ENCODE peak calls at places on chromosomes 13 and 19, in six cellular contexts. One of them, this sample, is unnamed.
A peak's percentile ranks its signal among the peaks of the same experiment; 100 is the strongest.

GRCh38 chr19:49196527-49197240 is 39.1 kb downstream of the TRPM4 start:
- DNase-seq in GM12878: no peak
- DNase-seq in K562: peak; percentile 2
- DNase-seq in HepG2: no peak
- DNase-seq in GM12891: no peak
- DNase-seq in H1: no peak
- DNase-seq in this sample: no peak

GRCh38 chr19:41705393-41706174 is 2.8 kb upstream of the CEACAM5 start:
- DNase-seq in GM12878: no peak
- DNase-seq in K562: peak; percentile 49
- DNase-seq in HepG2: no peak
- DNase-seq in GM12891: no peak
- DNase-seq in H1: no peak
- DNase-seq in this sample: no peak

GRCh38 chr19:47436712-47437401 is 17.5 kb upstream of the MEIS3 start:
- DNase-seq in GM12878: no peak
- DNase-seq in K562: peak; percentile 81
- DNase-seq in HepG2: peak; percentile 50
- DNase-seq in GM12891: peak; percentile 78
- DNase-seq in H1: no peak
- DNase-seq in this sample: peak; percentile 72

GRCh38 chr19:6720369-6721112 is at the start of gene C3:
- DNase-seq in GM12878: no peak
- DNase-seq in K562: no peak
- DNase-seq in HepG2: peak; percentile 96
- DNase-seq in GM12891: no peak
- DNase-seq in H1: no peak
- DNase-seq in this sample: no peak

GRCh38 chr13:64697226-64697625 is 2532.9 kb downstream of the PCDH9 start:
- DNase-seq in GM12878: no peak
- DNase-seq in K562: no peak
- DNase-seq in HepG2: no peak
- DNase-seq in GM12891: no peak
- DNase-seq in H1: no peak
- DNase-seq in this sample: no peak

GRCh38 chr13:113743366-113744195 is 15.4 kb upstream of the TMEM255B start:
- DNase-seq in GM12878: no peak
- DNase-seq in K562: no peak
- DNase-seq in HepG2: no peak
- DNase-seq in GM12891: no peak
- DNase-seq in H1: no peak
- DNase-seq in this sample: no peak

GRCh38 chr19:54339646-54340358 is 840 bp upstream of the LILRA4 start:
- DNase-seq in GM12878: no peak
- DNase-seq in K562: no peak
- DNase-seq in HepG2: no peak
- DNase-seq in GM12891: no peak
- DNase-seq in H1: no peak
- DNase-seq in this sample: no peak

GRCh38 chr19:11987405-11988231 is 22.8 kb downstream of the ZNF763 start:
- DNase-seq in GM12878: peak; percentile 68
- DNase-seq in K562: peak; percentile 79
- DNase-seq in HepG2: peak; percentile 55
- DNase-seq in GM12891: peak; percentile 84
- DNase-seq in H1: peak; percentile 90
- DNase-seq in this sample: peak; percentile 89

GRCh38 chr19:18446811-18447359 is 9.0 kb upstream of the ISYNA1 start:
- DNase-seq in GM12878: no peak
- DNase-seq in K562: no peak
- DNase-seq in HepG2: no peak
- DNase-seq in GM12891: no peak
- DNase-seq in H1: no peak
- DNase-seq in this sample: no peak

GRCh38 chr19:49590971-49591730 is at the start of gene PRR12:
- DNase-seq in GM12878: no peak
- DNase-seq in K562: peak; percentile 87
- DNase-seq in HepG2: peak; percentile 61
- DNase-seq in GM12891: peak; percentile 72
- DNase-seq in H1: no peak
- DNase-seq in this sample: peak; percentile 80

GRCh38 chr13:92716749-92717148 is 509.9 kb upstream of the GPC6 start:
- DNase-seq in GM12878: no peak
- DNase-seq in K562: no peak
- DNase-seq in HepG2: peak; percentile 5
- DNase-seq in GM12891: no peak
- DNase-seq in H1: no peak
- DNase-seq in this sample: no peak

GRCh38 chr19:23273022-23273593 is 22.9 kb upstream of the ZNF724 start:
- DNase-seq in GM12878: no peak
- DNase-seq in K562: no peak
- DNase-seq in HepG2: no peak
- DNase-seq in GM12891: no peak
- DNase-seq in H1: no peak
- DNase-seq in this sample: no peak

GRCh38 chr19:19321143-19321577 is 531 bp downstream of the MAU2 start:
- DNase-seq in GM12878: no peak
- DNase-seq in K562: peak; percentile 65
- DNase-seq in HepG2: peak; percentile 55
- DNase-seq in GM12891: no peak
- DNase-seq in H1: no peak
- DNase-seq in this sample: no peak

GRCh38 chr13:40798380-40798779 is 9.0 kb downstream of the SLC25A15 start:
- DNase-seq in GM12878: no peak
- DNase-seq in K562: no peak
- DNase-seq in HepG2: no peak
- DNase-seq in GM12891: no peak
- DNase-seq in H1: no peak
- DNase-seq in this sample: no peak

GRCh38 chr19:48967346-48968178 is 2.5 kb downstream of the FTL start:
- DNase-seq in GM12878: no peak
- DNase-seq in K562: no peak
- DNase-seq in HepG2: peak; percentile 74
- DNase-seq in GM12891: no peak
- DNase-seq in H1: no peak
- DNase-seq in this sample: no peak

GRCh38 chr13:109794095-109794494 is 7.7 kb upstream of the IRS2 start:
- DNase-seq in GM12878: no peak
- DNase-seq in K562: no peak
- DNase-seq in HepG2: no peak
- DNase-seq in GM12891: no peak
- DNase-seq in H1: no peak
- DNase-seq in this sample: no peak

GRCh38 chr19:54207908-54208783 is 7.5 kb downstream of the RPS9 start:
- DNase-seq in GM12878: peak; percentile 84
- DNase-seq in K562: peak; percentile 50
- DNase-seq in HepG2: peak; percentile 59
- DNase-seq in GM12891: no peak
- DNase-seq in H1: no peak
- DNase-seq in this sample: no peak

GRCh38 chr19:49676690-49677231 is 310 bp upstream of the PRMT1 start:
- DNase-seq in GM12878: peak; percentile 99
- DNase-seq in K562: peak; percentile 91
- DNase-seq in HepG2: peak; percentile 99
- DNase-seq in GM12891: peak; percentile 89
- DNase-seq in H1: peak; percentile 100
- DNase-seq in this sample: peak; percentile 92

GRCh38 chr19:14035706-14036105 is 4.1 kb downstream of the IL27RA start:
- DNase-seq in GM12878: no peak
- DNase-seq in K562: no peak
- DNase-seq in HepG2: no peak
- DNase-seq in GM12891: no peak
- DNase-seq in H1: no peak
- DNase-seq in this sample: no peak

GRCh38 chr13:46795321-46795720 is 1.6 kb downstream of the ESD start:
- DNase-seq in GM12878: no peak
- DNase-seq in K562: peak; percentile 8
- DNase-seq in HepG2: no peak
- DNase-seq in GM12891: no peak
- DNase-seq in H1: no peak
- DNase-seq in this sample: no peak

GRCh38 chr19:10290439-10290875 is 705 bp downstream of the ICAM5 start:
- DNase-seq in GM12878: no peak
- DNase-seq in K562: no peak
- DNase-seq in HepG2: no peak
- DNase-seq in GM12891: no peak
- DNase-seq in H1: no peak
- DNase-seq in this sample: no peak

GRCh38 chr13:50030315-50030714 is 15.1 kb downstream of the KCNRG start:
- DNase-seq in GM12878: no peak
- DNase-seq in K562: no peak
- DNase-seq in HepG2: peak; percentile 56
- DNase-seq in GM12891: no peak
- DNase-seq in H1: no peak
- DNase-seq in this sample: no peak

GRCh38 chr13:89969996-89970709 is 1377.3 kb upstream of the MIR17HG start:
- DNase-seq in GM12878: no peak
- DNase-seq in K562: no peak
- DNase-seq in HepG2: no peak
- DNase-seq in GM12891: no peak
- DNase-seq in H1: no peak
- DNase-seq in this sample: no peak

GRCh38 chr19:54390942-54391577 is 24.2 kb upstream of the TTYH1 start:
- DNase-seq in GM12878: no peak
- DNase-seq in K562: peak; percentile 49
- DNase-seq in HepG2: peak; percentile 70
- DNase-seq in GM12891: no peak
- DNase-seq in H1: no peak
- DNase-seq in this sample: no peak

GRCh38 chr13:51269039-51269438 is 46.8 kb downstream of the FAM124A start:
- DNase-seq in GM12878: no peak
- DNase-seq in K562: no peak
- DNase-seq in HepG2: no peak
- DNase-seq in GM12891: no peak
- DNase-seq in H1: no peak
- DNase-seq in this sample: no peak

GRCh38 chr19:39497850-39498261 is 891 bp upstream of the DLL3 start:
- DNase-seq in GM12878: no peak
- DNase-seq in K562: peak; percentile 73
- DNase-seq in HepG2: peak; percentile 36
- DNase-seq in GM12891: no peak
- DNase-seq in H1: no peak
- DNase-seq in this sample: no peak

GRCh38 chr19:16076958-16077611 is 790 bp downstream of the TPM4 start:
- DNase-seq in GM12878: no peak
- DNase-seq in K562: peak; percentile 41
- DNase-seq in HepG2: no peak
- DNase-seq in GM12891: no peak
- DNase-seq in H1: no peak
- DNase-seq in this sample: no peak
- TF ChIP-seq POLR2A in GM12878: peak; percentile 37
- TF ChIP-seq POLR2A in K562: no peak
- TF ChIP-seq POLR2A in HepG2: no peak
- TF ChIP-seq POLR2A in GM12891: peak; percentile 20
- TF ChIP-seq POLR2A in H1: peak; percentile 89
- TF ChIP-seq POLR2A in this sample: peak; percentile 68

DNA sequence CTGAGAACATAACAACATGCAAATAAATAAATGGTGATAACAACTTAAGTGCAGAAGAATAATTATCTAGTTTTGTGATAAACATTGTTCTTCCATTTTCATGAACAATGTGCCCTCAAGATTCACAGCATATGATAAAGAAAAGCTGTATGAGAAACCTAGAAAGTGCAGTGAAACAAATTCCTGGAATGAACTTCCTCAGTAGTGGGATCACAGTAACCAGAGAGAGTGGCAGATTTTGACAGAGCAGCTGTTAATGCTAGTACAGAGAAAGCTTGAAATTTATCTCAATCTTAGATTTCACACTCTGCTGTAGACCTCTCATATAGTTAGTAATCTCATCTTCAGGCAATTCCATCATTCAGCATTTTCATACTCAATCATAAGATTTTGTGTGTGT is 664.9 kb downstream of the PCDH9 start:
- DNase-seq in GM12878: no peak
- DNase-seq in K562: no peak
- DNase-seq in HepG2: no peak
- DNase-seq in GM12891: no peak
- DNase-seq in H1: no peak
- DNase-seq in this sample: no peak
- TF ChIP-seq TAF1 in GM12878: no peak
- TF ChIP-seq TAF1 in K562: no peak
- TF ChIP-seq TAF1 in HepG2: no peak
- TF ChIP-seq TAF1 in GM12891: no peak
- TF ChIP-seq TAF1 in H1: no peak
- TF ChIP-seq TAF1 in this sample: no peak

GRCh38 chr13:26951581-26952177 is 191.1 kb upstream of the GPR12 start:
- DNase-seq in GM12878: no peak
- DNase-seq in K562: no peak
- DNase-seq in HepG2: peak; percentile 72
- DNase-seq in GM12891: no peak
- DNase-seq in H1: no peak
- DNase-seq in this sample: no peak
- TF ChIP-seq POLR2A in GM12878: no peak
- TF ChIP-seq POLR2A in K562: no peak
- TF ChIP-seq POLR2A in HepG2: no peak
- TF ChIP-seq POLR2A in GM12891: no peak
- TF ChIP-seq POLR2A in H1: no peak
- TF ChIP-seq POLR2A in this sample: no peak

GRCh38 chr19:1947651-1948209 is 6.8 kb downstream of the CSNK1G2 start:
- DNase-seq in GM12878: no peak
- DNase-seq in K562: no peak
- DNase-seq in HepG2: no peak
- DNase-seq in GM12891: no peak
- DNase-seq in H1: no peak
- DNase-seq in this sample: no peak

GRCh38 chr19:1944916-1945561 is 4.1 kb downstream of the CSNK1G2 start:
- DNase-seq in GM12878: no peak
- DNase-seq in K562: no peak
- DNase-seq in HepG2: no peak
- DNase-seq in GM12891: no peak
- DNase-seq in H1: no peak
- DNase-seq in this sample: no peak

GRCh38 chr19:1944088-1944915 is 3.3 kb downstream of the CSNK1G2 start:
- DNase-seq in GM12878: no peak
- DNase-seq in K562: no peak
- DNase-seq in HepG2: no peak
- DNase-seq in GM12891: no peak
- DNase-seq in H1: no peak
- DNase-seq in this sample: no peak

GRCh38 chr19:1943661-1944087 is 2.7 kb downstream of the CSNK1G2 start:
- DNase-seq in GM12878: no peak
- DNase-seq in K562: no peak
- DNase-seq in HepG2: no peak
- DNase-seq in GM12891: no peak
- DNase-seq in H1: no peak
- DNase-seq in this sample: no peak

DNA sequence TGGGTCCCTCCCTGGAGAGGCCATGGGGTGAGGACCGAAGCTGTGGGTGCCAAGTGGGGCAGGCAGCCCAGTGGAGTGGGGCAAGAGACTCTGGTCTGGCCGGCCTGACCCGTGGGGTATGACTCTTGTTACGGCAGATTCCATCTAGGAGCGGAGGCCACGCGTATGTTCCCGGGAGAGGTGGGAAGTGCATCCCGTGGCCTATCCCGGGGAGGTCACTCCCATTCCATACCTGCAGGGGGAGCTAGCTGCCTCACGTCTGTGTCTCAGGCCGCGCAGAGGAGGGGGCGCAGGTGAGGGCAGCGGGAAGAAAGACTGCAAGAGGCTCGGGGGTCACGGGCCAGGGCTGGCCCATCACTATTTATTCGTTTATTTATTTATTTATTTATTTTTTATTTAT is 4.9 kb downstream of the CSNK1G2 start:
- DNase-seq in GM12878: no peak
- DNase-seq in K562: peak; percentile 58
- DNase-seq in HepG2: peak; percentile 58
- DNase-seq in GM12891: no peak
- DNase-seq in H1: no peak
- DNase-seq in this sample: no peak
- TF ChIP-seq TAF1 in GM12878: no peak
- TF ChIP-seq TAF1 in K562: no peak
- TF ChIP-seq TAF1 in HepG2: no peak
- TF ChIP-seq TAF1 in GM12891: no peak
- TF ChIP-seq TAF1 in H1: no peak
- TF ChIP-seq TAF1 in this sample: no peak